ENCODE peak calls at places on chromosomes 1 and 21, in eight cellular contexts. O is ovary; C is left lung; J is CD4-positive, alpha-beta memory T cell; Y is OCI-LY7; S is transverse colon; E is right lobe of liver; V is hepatocyte. H is an unnamed sample. For H3K4me1 and H3K9me3, the result is how much of the 10 kb centered on the place peaks cover.

GRCh38 chr1:199687321-199687720 is 340.2 kb upstream of the NR5A2 start:
- DNase-seq in V (no peak), O (no peak), E (no peak), Y (no peak), J (no peak), S (no peak), C (no peak), H (no peak)

GRCh38 chr1:47555307-47555706 is 117.5 kb downstream of the FOXD2 start:
- DNase-seq in J (no peak), O (no peak), E (no peak), C (no peak), Y (no peak), S (peak), V (peak), H (no peak)

GRCh38 chr1:156368889-156369684 is at the start of gene RHBG:
- DNase-seq in Y (no peak), E (peak), S (peak), O (peak), J (peak), V (peak), C (peak), H (no peak)

GRCh38 chr1:218711884-218712674 is 366.9 kb downstream of the TGFB2 start:
- DNase-seq in V (no peak), Y (no peak), J (no peak), O (no peak), C (no peak), S (peak), E (no peak), H (no peak)

GRCh38 chr1:7281821-7282220 is 489.3 kb upstream of the VAMP3 start:
- DNase-seq in Y (no peak), E (no peak), O (peak), V (no peak), C (no peak), S (no peak), J (no peak), H (no peak)

GRCh38 chr21:45108808-45109800 is 34.7 kb downstream of the ADARB1 start:
- DNase-seq in Y (no peak), O (no peak), V (no peak), J (no peak), C (no peak), E (no peak), S (no peak), H (no peak)

GRCh38 chr1:61757945-61758344 is 15.7 kb downstream of the PATJ start:
- DNase-seq in Y (no peak), E (no peak), J (no peak), V (no peak), O (no peak), C (no peak), S (no peak), H (no peak)

GRCh38 chr1:161954466-161954865 is 69.2 kb downstream of the OLFML2B start:
- DNase-seq in E (no peak), J (no peak), Y (no peak), O (no peak), C (no peak), S (no peak), V (no peak), H (no peak)

GRCh38 chr1:171141336-171142051 is 43.6 kb upstream of the FMO2 start:
- DNase-seq in E (no peak), V (peak), J (no peak), S (peak), O (no peak), C (no peak), Y (no peak), H (no peak)

GRCh38 chr1:96845464-96845863 is 123.9 kb downstream of the PTBP2 start:
- DNase-seq in V (peak), S (peak), C (peak), Y (peak), E (peak), J (no peak), O (no peak), H (no peak)

GRCh38 chr1:39269791-39270342 is 65.4 kb downstream of the MACF1 start:
- DNase-seq in S (peak), O (no peak), V (peak), Y (peak), J (no peak), C (no peak), E (no peak), H (no peak)

GRCh38 chr21:8998946-8999681 is 1522.3 kb upstream of the TPTE start:
- DNase-seq in C (no peak), S (no peak), V (no peak), O (no peak), J (no peak), Y (no peak), E (no peak), H (no peak)

GRCh38 chr21:37565530-37566223 is 199.1 kb downstream of the DYRK1A start:
- DNase-seq in V (peak), J (no peak), Y (no peak), O (no peak), S (no peak), E (no peak), C (no peak), H (no peak)

GRCh38 chr1:48823161-48823560 is 46.5 kb upstream of the BEND5 start:
- DNase-seq in S (peak), O (no peak), J (no peak), C (no peak), Y (no peak), E (peak), V (peak), H (no peak)

GRCh38 chr1:204350857-204351573 is 8.7 kb downstream of the PLEKHA6 start:
- DNase-seq in Y (peak), C (peak), V (peak), S (peak), O (peak), E (no peak), J (no peak), H (no peak)

GRCh38 chr1:178693368-178693767 is 31.7 kb upstream of the RALGPS2 start:
- DNase-seq in Y (no peak), E (no peak), J (no peak), S (no peak), C (no peak), V (peak), O (no peak), H (no peak)

GRCh38 chr21:45078877-45079281 is 4.5 kb downstream of the ADARB1 start:
- DNase-seq in O (no peak), V (no peak), Y (no peak), C (no peak), E (no peak), J (peak), S (peak), H (peak)

GRCh38 chr1:41358152-41358937 is 2.9 kb upstream of the FOXO6 start:
- DNase-seq in S (no peak), E (peak), C (no peak), Y (no peak), J (no peak), V (no peak), O (no peak), H (no peak)

GRCh38 chr1:162283657-162284056 is 93.0 kb downstream of the SPATA46 start:
- DNase-seq in Y (no peak), O (no peak), V (no peak), J (no peak), S (no peak), C (no peak), E (peak), H (no peak)

GRCh38 chr1:203274603-203275381 is 30.5 kb upstream of the BTG2 start:
- DNase-seq in V (peak), S (no peak), J (no peak), E (no peak), O (peak), Y (peak), C (no peak), H (no peak)

GRCh38 chr1:59928996-59929395 is 2.4 kb upstream of the CYP2J2 start:
- DNase-seq in J (no peak), S (no peak), C (no peak), O (no peak), E (no peak), V (no peak), Y (no peak), H (no peak)

GRCh38 chr1:213484758-213485157 is 433.7 kb downstream of the RPS6KC1 start:
- DNase-seq in C (no peak), S (no peak), O (no peak), Y (no peak), J (no peak), E (no peak), V (no peak), H (no peak)

GRCh38 chr1:233359431-233359830 is 31.9 kb downstream of the MAP3K21 start:
- DNase-seq in E (peak), Y (no peak), S (peak), O (no peak), V (peak), C (no peak), J (no peak), H (no peak)

GRCh38 chr1:80540605-80541004 is 1260.1 kb upstream of the ADGRL2 start:
- DNase-seq in J (no peak), V (no peak), S (no peak), O (no peak), E (no peak), C (no peak), Y (no peak), H (no peak)
- H3K4me1 ChIP-seq in J (under half), V (under half), S (under half), O (under half), E (under half), C (under half), Y (under half), H (under half)

DNA sequence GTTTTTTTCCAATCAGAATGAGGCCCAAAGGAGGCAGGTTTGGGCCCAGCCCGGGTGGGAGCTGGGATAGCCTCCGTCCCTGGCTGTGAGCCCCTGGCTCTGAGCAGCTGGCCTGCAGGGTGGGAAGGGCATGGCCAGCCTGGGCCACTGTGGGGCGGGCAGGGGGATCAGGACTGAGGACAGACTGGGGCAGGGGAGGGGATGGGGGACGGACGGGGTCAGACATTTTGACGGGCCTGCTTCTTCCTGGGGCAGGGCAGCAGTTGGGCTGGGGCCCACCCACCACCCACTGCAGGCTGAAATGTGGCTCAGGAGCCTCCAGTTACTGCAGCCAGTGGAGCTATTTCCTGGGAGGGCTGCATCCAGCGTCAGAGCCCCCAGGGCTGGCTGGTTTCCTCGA is 2.5 kb upstream of the SLC6A9 start:
- DNase-seq in E (no peak), Y (no peak), C (no peak), J (no peak), O (no peak), S (no peak), V (no peak), H (no peak)
- H3K27ac ChIP-seq in E (no peak), Y (no peak), C (no peak), J (no peak), O (no peak), S (peak), V (no peak), H (no peak)

GRCh38 chr1:247146671-247147070 is 25.1 kb downstream of the ZNF124 start:
- DNase-seq in E (no peak), C (no peak), O (no peak), S (no peak), V (no peak), J (no peak), Y (no peak), H (no peak)
- H3K9me3 ChIP-seq in E (under half), C (half or more), O (under half), S (half or more), V (under half), J (under half), Y (under half), H (half or more)

DNA sequence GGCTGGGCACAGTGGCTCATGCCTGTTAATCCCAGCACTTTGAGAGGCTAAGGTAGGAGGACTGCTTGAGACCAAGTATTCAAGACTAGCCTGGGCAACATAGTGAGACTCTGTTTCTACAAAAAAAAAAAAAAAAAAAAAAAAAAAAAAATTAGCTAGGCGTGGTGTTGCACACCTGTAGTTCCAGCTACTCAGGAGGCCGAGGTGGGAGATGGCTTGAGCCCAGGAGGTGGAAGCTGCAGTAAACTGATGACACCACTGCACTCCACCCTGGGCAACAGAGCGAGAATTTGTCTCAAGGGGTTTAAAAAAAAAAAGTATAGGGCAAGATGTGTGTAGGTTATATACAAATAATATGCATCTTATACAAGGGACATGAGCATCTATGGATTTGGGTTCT is 2.6 kb downstream of the TDRKH start:
- DNase-seq in C (no peak), J (no peak), O (no peak), V (no peak), Y (no peak), S (no peak), E (no peak), H (no peak)
- H3K4me1 ChIP-seq in C (under half), J (under half), O (under half), V (under half), Y (under half), S (under half), E (under half), H (under half)

H was measured in effector memory CD4-positive, alpha-beta T cell.